ENCODE peak calls at places on chromosome 19, in seven cellular contexts. Y, Q, X, M, R, W and O are unnamed samples.
A peak's percentile ranks its signal among the peaks of the same experiment; 100 is the strongest.

GRCh38 chr19:28239270-28239669 is 973.7 kb downstream of the UQCRFS1 start:
- DNase-seq in Y (peak; percentile 37), Q (no peak), X (peak; percentile 78), M (peak; percentile 81), R (no peak), W (no peak), O (peak; percentile 78)

GRCh38 chr19:3315676-3315973 is 50.8 kb upstream of the NFIC start:
- DNase-seq in Y (no peak), Q (no peak), X (no peak), M (no peak), R (no peak), W (no peak), O (no peak)

GRCh38 chr19:49570997-49571676 is 9.2 kb downstream of the NOSIP start:
- DNase-seq in Y (no peak), Q (no peak), X (no peak), M (peak; percentile 67), R (no peak), W (no peak), O (peak; percentile 92)

GRCh38 chr19:7247160-7247559 is 47.1 kb downstream of the INSR start:
- DNase-seq in Y (no peak), Q (no peak), X (no peak), M (no peak), R (no peak), W (no peak), O (no peak)

GRCh38 chr19:47848871-47849473 is 10.1 kb upstream of the TPRX2 start:
- DNase-seq in Y (peak; percentile 80), Q (no peak), X (peak; percentile 91), M (peak; percentile 79), R (peak; percentile 22), W (peak; percentile 22), O (peak; percentile 90)

GRCh38 chr19:41792513-41793413 is 3.6 kb upstream of the CEACAM3 start:
- DNase-seq in Y (peak; percentile 46), Q (peak; percentile 36), X (peak; percentile 76), M (peak; percentile 73), R (peak; percentile 45), W (no peak), O (peak; percentile 63)

GRCh38 chr19:4064073-4064550 is 2.6 kb downstream of the ZBTB7A start:
- DNase-seq in Y (no peak), Q (peak; percentile 37), X (no peak), M (peak; percentile 42), R (no peak), W (no peak), O (no peak)

GRCh38 chr19:50658438-50659317 is 9.4 kb downstream of the C19orf81 start:
- DNase-seq in Y (peak; percentile 93), Q (peak; percentile 64), X (peak; percentile 95), M (peak; percentile 94), R (peak; percentile 30), W (no peak), O (peak; percentile 91)

GRCh38 chr19:52028780-52029123 is 573 bp upstream of the ZNF614 start:
- DNase-seq in Y (no peak), Q (no peak), X (no peak), M (no peak), R (no peak), W (no peak), O (no peak)

GRCh38 chr19:30896551-30896950 is 452.7 kb downstream of the TSHZ3 start:
- DNase-seq in Y (no peak), Q (no peak), X (no peak), M (peak; percentile 66), R (no peak), W (no peak), O (peak; percentile 94)

GRCh38 chr19:42132030-42132628 is at the start of gene POU2F2:
- DNase-seq in Y (no peak), Q (no peak), X (peak; percentile 69), M (peak; percentile 60), R (no peak), W (peak; percentile 30), O (peak; percentile 37)

GRCh38 chr19:19567391-19567790 is 29.3 kb downstream of the CILP2 start:
- DNase-seq in Y (no peak), Q (no peak), X (no peak), M (no peak), R (no peak), W (no peak), O (no peak)

GRCh38 chr19:17424743-17425365 is 5.0 kb downstream of the MVB12A start:
- DNase-seq in Y (peak; percentile 76), Q (peak; percentile 23), X (peak; percentile 91), M (peak; percentile 90), R (peak; percentile 57), W (peak; percentile 66), O (peak; percentile 85)

GRCh38 chr19:54418030-54418929 is 3.0 kb downstream of the TTYH1 start:
- DNase-seq in Y (no peak), Q (peak; percentile 19), X (peak; percentile 50), M (no peak), R (no peak), W (peak; percentile 38), O (peak; percentile 43)

GRCh38 chr19:28465317-28466086 is 747.4 kb downstream of the UQCRFS1 start:
- DNase-seq in Y (no peak), Q (no peak), X (no peak), M (no peak), R (no peak), W (no peak), O (peak; percentile 55)

GRCh38 chr19:41323023-41323422 is 13.1 kb downstream of the CCDC97 start:
- DNase-seq in Y (no peak), Q (peak; percentile 92), X (no peak), M (no peak), R (peak; percentile 38), W (peak; percentile 99), O (no peak)

GRCh38 chr19:11881151-11881800 is 6.3 kb upstream of the ZNF69 start:
- DNase-seq in Y (peak; percentile 62), Q (peak; percentile 51), X (peak; percentile 83), M (peak; percentile 77), R (peak; percentile 81), W (peak; percentile 68), O (peak; percentile 77)

GRCh38 chr19:34365463-34366401 is 736 bp downstream of the GPI start:
- DNase-seq in Y (no peak), Q (peak; percentile 32), X (peak; percentile 60), M (peak; percentile 36), R (peak; percentile 26), W (peak; percentile 54), O (peak; percentile 51)

GRCh38 chr19:12564016-12564664 is 12.9 kb upstream of the ZNF564 start:
- DNase-seq in Y (peak; percentile 84), Q (peak; percentile 88), X (peak; percentile 99), M (peak; percentile 90), R (peak; percentile 99), W (peak; percentile 82), O (peak; percentile 86)

GRCh38 chr19:39937094-39937493 is 2.7 kb upstream of the FCGBP start:
- DNase-seq in Y (no peak), Q (no peak), X (no peak), M (no peak), R (no peak), W (no peak), O (no peak)

GRCh38 chr19:55383789-55384575 is at the start of gene TMEM238:
- DNase-seq in Y (peak; percentile 64), Q (peak; percentile 70), X (peak; percentile 72), M (peak; percentile 64), R (peak; percentile 71), W (peak; percentile 75), O (peak; percentile 78)

DNA sequence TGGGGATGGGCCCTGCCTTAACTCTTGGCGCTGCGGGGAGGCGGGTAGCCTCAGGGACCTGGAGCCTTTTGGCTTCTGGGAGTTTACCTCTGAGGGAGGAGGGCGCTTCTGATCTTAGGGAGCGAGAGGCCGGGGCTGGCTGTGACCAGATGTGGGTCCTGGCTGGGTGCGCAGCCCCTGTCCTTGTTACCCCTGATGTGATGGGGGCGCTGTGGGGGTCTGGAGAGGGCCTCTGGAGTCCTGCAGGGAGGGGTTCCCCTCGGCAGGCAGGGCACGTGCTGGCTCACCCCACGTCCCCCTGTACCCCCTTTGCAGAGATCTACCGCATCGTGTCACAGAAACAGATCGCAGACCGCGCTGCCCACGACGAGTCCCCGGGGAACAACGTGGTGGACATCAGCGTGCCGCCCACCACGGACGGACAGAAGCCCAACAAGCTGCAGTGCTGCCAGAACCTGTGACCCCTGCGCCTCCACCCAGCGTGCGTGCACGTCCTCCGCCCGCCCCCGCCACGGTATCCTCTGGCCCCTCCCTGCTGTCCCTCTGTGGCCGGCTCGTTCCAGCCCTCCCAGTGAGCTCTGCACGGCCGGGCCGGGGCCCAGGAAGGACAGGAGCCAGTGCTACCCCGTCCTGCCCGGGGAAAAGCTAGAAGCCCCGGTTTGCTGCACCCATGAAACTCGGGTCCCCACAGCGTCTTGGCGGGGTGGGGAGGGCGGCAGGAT is 9.8 kb upstream of the MARCHF2 start:
- DNase-seq in Y (no peak), Q (no peak), X (no peak), M (no peak), R (no peak), W (no peak), O (no peak)
- H3K18ac ChIP-seq in Y (peak overlapping the region; percentile 28), Q (no peak overlapping the region), X (no peak overlapping the region), M (no peak overlapping the region), R (no peak overlapping the region), W (no peak overlapping the region), O (no peak overlapping the region)

GRCh38 chr19:1533510-1534150 is 9.8 kb downstream of the PLK5 start:
- DNase-seq in Y (no peak), Q (no peak), X (no peak), M (no peak), R (no peak), W (no peak), O (no peak)

GRCh38 chr19:1529430-1529816 is 5.5 kb downstream of the PLK5 start:
- DNase-seq in Y (no peak), Q (no peak), X (peak; percentile 41), M (no peak), R (no peak), W (no peak), O (no peak)

GRCh38 chr19:1534972-1535371 is 11.1 kb downstream of the PLK5 start:
- DNase-seq in Y (no peak), Q (no peak), X (no peak), M (no peak), R (no peak), W (no peak), O (no peak)

GRCh38 chr19:1531587-1531986 is 7.7 kb downstream of the PLK5 start:
- DNase-seq in Y (no peak), Q (no peak), X (no peak), M (no peak), R (no peak), W (no peak), O (no peak)

GRCh38 chr19:1532003-1532402 is 8.1 kb downstream of the PLK5 start:
- DNase-seq in Y (no peak), Q (no peak), X (no peak), M (no peak), R (no peak), W (no peak), O (no peak)
- H3K18ac ChIP-seq in Y (no peak overlapping the region), Q (no peak overlapping the region), X (no peak overlapping the region), M (no peak overlapping the region), R (no peak overlapping the region), W (no peak overlapping the region), O (no peak overlapping the region)

GRCh38 chr19:44772969-44773368 is 4.7 kb upstream of the CBLC start:
- DNase-seq in Y (no peak), Q (peak; percentile 46), X (no peak), M (no peak), R (no peak), W (no peak), O (no peak)
- H3K18ac ChIP-seq in Y (no peak overlapping the region), Q (no peak overlapping the region), X (no peak overlapping the region), M (no peak overlapping the region), R (no peak overlapping the region), W (no peak overlapping the region), O (no peak overlapping the region)

DNA sequence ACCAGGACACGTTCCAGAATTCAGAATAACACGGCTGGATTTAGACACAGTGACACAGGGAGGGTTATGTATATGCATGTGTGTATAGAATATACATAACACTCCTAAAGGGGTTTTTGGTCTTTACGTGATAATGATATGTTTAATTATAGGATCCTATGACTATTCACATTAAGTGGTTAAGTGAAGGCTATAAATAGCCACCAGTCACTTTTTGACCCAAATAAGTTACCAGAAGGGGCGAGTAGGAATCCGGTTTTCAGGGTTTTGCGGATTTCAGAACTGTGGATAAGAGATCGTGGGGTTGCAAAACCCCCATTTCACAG is 6.9 kb downstream of the ANGPTL6 start:
- DNase-seq in Y (no peak), Q (no peak), X (no peak), M (no peak), R (no peak), W (no peak), O (no peak)
- H3K18ac ChIP-seq in Y (no peak overlapping the region), Q (no peak overlapping the region), X (no peak overlapping the region), M (no peak overlapping the region), R (no peak overlapping the region), W (no peak overlapping the region), O (no peak overlapping the region)